ENCODE peak calls at places on chromosomes 13 and 19, in four cellular contexts. F, I, T and D are unnamed samples.
A peak's percentile ranks its signal among the peaks of the same experiment; 100 is the strongest.

GRCh38 chr19:31264379-31264778 is 84.9 kb downstream of the TSHZ3 start:
- DNase-seq in F (no peak), I (no peak), T (no peak), D (no peak)

GRCh38 chr13:79373916-79374315 is 32.1 kb downstream of the RBM26 start:
- DNase-seq in T (no peak), I (no peak), F (no peak), D (no peak)

GRCh38 chr19:29505034-29505824 is 20.6 kb upstream of the VSTM2B start:
- DNase-seq in T (no peak), I (no peak), F (no peak), D (no peak)

GRCh38 chr19:3750211-3750610 is 11.3 kb downstream of the APBA3 start:
- DNase-seq in T (no peak), F (no peak), I (no peak), D (no peak)

GRCh38 chr19:46579286-46579944 is 21.7 kb upstream of the CALM3 start:
- DNase-seq in T (no peak), I (peak; percentile 47), F (peak; percentile 8), D (no peak)

GRCh38 chr13:77918391-77919261 is at the start of gene EDNRB:
- DNase-seq in F (no peak), I (no peak), T (no peak), D (peak; percentile 72)

GRCh38 chr19:42206871-42207755 is 10.4 kb downstream of the DEDD2 start:
- DNase-seq in T (peak; percentile 91), I (no peak), F (peak; percentile 88), D (no peak)

GRCh38 chr13:76751278-76751677 is 134.9 kb downstream of the KCTD12 start:
- DNase-seq in I (no peak), T (no peak), F (no peak), D (no peak)

GRCh38 chr13:79402074-79402635 is 3.9 kb downstream of the RBM26 start:
- DNase-seq in T (no peak), I (no peak), F (no peak), D (no peak)

GRCh38 chr13:40576369-40576768 is 90.1 kb downstream of the FOXO1 start:
- DNase-seq in T (no peak), I (peak; percentile 68), F (no peak), D (no peak)

GRCh38 chr19:35882074-35882832 is 13.9 kb downstream of the APLP1 start:
- DNase-seq in I (peak; percentile 76), T (peak; percentile 33), F (peak; percentile 71), D (peak; percentile 67)

GRCh38 chr19:36009220-36009619 is 607 bp upstream of the SYNE4 start:
- DNase-seq in I (no peak), T (peak; percentile 65), F (peak; percentile 56), D (peak; percentile 45)

GRCh38 chr13:59635591-59635990 is 528.1 kb downstream of the DIAPH3 start:
- DNase-seq in I (no peak), F (no peak), T (no peak), D (no peak)

GRCh38 chr13:30111810-30112209 is 195.5 kb downstream of the KATNAL1 start:
- DNase-seq in F (no peak), T (no peak), I (peak; percentile 38), D (no peak)

GRCh38 chr13:49308104-49308875 is 60.6 kb downstream of the CDADC1 start:
- DNase-seq in I (no peak), F (no peak), T (no peak), D (peak; percentile 71)

GRCh38 chr19:1862068-1862423 is 1.3 kb downstream of the KLF16 start:
- DNase-seq in I (no peak), T (no peak), F (no peak), D (no peak)

GRCh38 chr19:39223703-39224279 is 19.7 kb upstream of the SYCN start:
- DNase-seq in I (no peak), F (peak; percentile 25), T (peak; percentile 23), D (no peak)

GRCh38 chr13:28340272-28340793 is 154.6 kb downstream of the FLT1 start:
- DNase-seq in F (peak; percentile 12), I (no peak), T (no peak), D (no peak)

GRCh38 chr13:97978661-97979450 is 25.4 kb downstream of the IPO5 start:
- DNase-seq in I (no peak), F (peak; percentile 44), T (no peak), D (no peak)

GRCh38 chr19:3075605-3076431 is 13.5 kb upstream of the TLE5 start:
- DNase-seq in F (peak; percentile 57), I (peak; percentile 72), T (peak; percentile 49), D (no peak)

GRCh38 chr13:112178769-112179168 is 111.8 kb downstream of the SOX1 start:
- DNase-seq in I (no peak), F (no peak), T (no peak), D (no peak)

GRCh38 chr13:112177889-112178288 is 110.9 kb downstream of the SOX1 start:
- DNase-seq in I (no peak), F (no peak), T (no peak), D (no peak)

GRCh38 chr13:112179995-112180394 is 113.0 kb downstream of the SOX1 start:
- DNase-seq in F (no peak), T (no peak), I (no peak), D (no peak)

GRCh38 chr13:112177459-112177858 is 110.5 kb downstream of the SOX1 start:
- DNase-seq in I (no peak), F (no peak), T (no peak), D (peak; percentile 28)

GRCh38 chr13:112179421-112179820 is 112.5 kb downstream of the SOX1 start:
- DNase-seq in F (no peak), I (no peak), T (no peak), D (no peak)
- H3K9me3 ChIP-seq in F (no peaks in the 10 kb centered on the region), I (no peaks in the 10 kb centered on the region), T (no peaks in the 10 kb centered on the region), D (no peaks in the 10 kb centered on the region)

GRCh38 chr19:15737722-15738121 is at the start of gene OR10H3:
- DNase-seq in F (no peak), T (no peak), I (no peak), D (no peak)

GRCh38 chr19:15740785-15741184 is 3.0 kb downstream of the OR10H3 start:
- DNase-seq in I (no peak), F (no peak), T (no peak), D (no peak)
- H3K9me3 ChIP-seq in I (peaks cover 13% of the 10 kb centered on the region), F (peaks cover 3% of the 10 kb centered on the region), T (peaks cover 5% of the 10 kb centered on the region), D (peaks cover 16% of the 10 kb centered on the region)

GRCh38 chr19:15652559-15653278 is 12.0 kb downstream of the CYP4F3 start:
- DNase-seq in F (no peak), T (no peak), I (no peak), D (no peak)
- H3K9me3 ChIP-seq in F (no peaks in the 10 kb centered on the region), T (no peaks in the 10 kb centered on the region), I (no peaks in the 10 kb centered on the region), D (no peaks in the 10 kb centered on the region)

GRCh38 chr13:112793545-112794445 is 104.0 kb downstream of the ATP11A start:
- DNase-seq in I (no peak), F (no peak), T (no peak), D (no peak)
- H3K9me3 ChIP-seq in I (no peaks in the 10 kb centered on the region), F (no peaks in the 10 kb centered on the region), T (peaks cover 7% of the 10 kb centered on the region), D (no peaks in the 10 kb centered on the region)

DNA sequence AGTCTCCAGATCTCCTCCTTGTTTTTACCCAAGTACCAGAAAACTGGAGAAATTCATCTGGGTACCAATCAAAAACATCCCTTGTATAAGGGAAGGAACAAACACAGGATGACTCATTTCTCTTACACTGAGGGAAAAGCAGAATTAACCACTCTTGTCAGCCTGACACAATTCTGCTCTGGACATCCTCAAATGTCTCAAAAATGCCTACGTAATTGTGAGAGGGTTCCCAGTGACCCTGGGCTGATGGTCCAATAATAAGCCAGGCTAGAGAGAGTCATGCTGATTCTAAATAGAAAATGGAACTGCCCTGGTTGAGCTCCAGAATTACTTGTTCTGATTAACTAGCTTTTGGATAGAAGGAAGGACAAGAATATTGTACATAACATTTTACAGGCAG is 14.5 kb downstream of the ZNF708 start:
- DNase-seq in F (no peak), I (no peak), T (no peak), D (no peak)
- H3K9me3 ChIP-seq in F (peaks cover 17% of the 10 kb centered on the region), I (peaks cover 10% of the 10 kb centered on the region), T (no peaks in the 10 kb centered on the region), D (no peaks in the 10 kb centered on the region)

GRCh38 chr19:58203814-58204475 is 21.1 kb downstream of the ZNF274 start:
- DNase-seq in I (no peak), T (no peak), F (no peak), D (no peak)
- H3K9me3 ChIP-seq in I (peaks cover 53% of the 10 kb centered on the region), T (peaks cover 99% of the 10 kb centered on the region), F (peaks cover 90% of the 10 kb centered on the region), D (peaks cover 100% of the 10 kb centered on the region)

DNA sequence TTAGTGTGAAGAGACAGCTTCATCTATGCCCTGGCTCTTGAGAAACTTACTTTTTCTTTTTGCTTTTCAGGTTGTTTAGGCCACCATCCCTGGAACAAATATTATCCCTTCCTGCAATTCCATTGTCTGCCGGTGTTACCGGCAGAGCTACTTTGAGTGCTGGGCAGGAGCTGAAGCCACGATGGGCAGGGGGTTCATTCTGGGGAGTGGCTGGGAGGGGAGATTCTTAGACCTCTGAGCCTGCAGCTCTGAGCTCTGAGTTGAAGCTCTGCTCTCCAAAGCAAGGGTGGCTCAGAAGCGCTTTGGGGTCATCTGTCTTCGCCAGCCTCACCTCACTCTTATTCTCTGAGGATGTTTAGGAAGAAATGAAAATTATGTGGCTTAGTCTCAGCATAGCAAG is 1066.6 kb upstream of the SLC10A2 start:
- DNase-seq in T (no peak), I (no peak), F (no peak), D (no peak)
- H3K9me3 ChIP-seq in T (no peaks in the 10 kb centered on the region), I (no peaks in the 10 kb centered on the region), F (no peaks in the 10 kb centered on the region), D (no peaks in the 10 kb centered on the region)